ENCODE peak calls at places on chromosomes 6 and 20, in ten cellular contexts. W is pancreas, F is nephron progenitor cell, V is progenitor cell of endocrine pancreas, M is prostate gland, Q is GM12865, J is MM.1S, T is ascending aorta, P is LNCaP clone FGC, K is cardiac muscle cell. C is an unnamed sample.
A peak's percentile ranks its signal among the peaks of the same experiment; 100 is the strongest.

GRCh38 chr6:31585531-31585930 is 546 bp upstream of the LST1 start:
- DNase-seq in W (no peak), F (no peak), V (no peak), M (no peak), Q (peak; percentile 83), J (peak; percentile 48), T (no peak), P (no peak), K (no peak), C (no peak)

GRCh38 chr6:156774872-156775405 is 2.2 kb upstream of the ARID1B start:
- DNase-seq in W (no peak), F (no peak), V (no peak), M (peak; percentile 15), Q (no peak), J (no peak), T (no peak), P (no peak), K (no peak), C (no peak)

GRCh38 chr20:51356871-51357270 is 185.6 kb downstream of the NFATC2 start:
- DNase-seq in W (no peak), F (no peak), V (no peak), M (no peak), Q (no peak), J (no peak), T (no peak), P (no peak), K (no peak), C (no peak)

GRCh38 chr6:166621114-166621540 is 5.9 kb downstream of the RPS6KA2 start:
- DNase-seq in W (no peak), F (no peak), V (no peak), M (no peak), Q (no peak), J (no peak), T (no peak), P (no peak), K (no peak), C (no peak)

GRCh38 chr6:41171908-41172307 is 9.0 kb upstream of the TREM2 start:
- DNase-seq in W (no peak), F (no peak), V (no peak), M (no peak), Q (no peak), J (no peak), T (no peak), P (no peak), K (no peak), C (no peak)

GRCh38 chr6:21359926-21360325 is 233.6 kb upstream of the SOX4 start:
- DNase-seq in W (no peak), F (no peak), V (no peak), M (no peak), Q (no peak), J (no peak), T (no peak), P (no peak), K (no peak), C (no peak)

GRCh38 chr20:32820698-32821378 is 1.1 kb downstream of the MAPRE1 start:
- DNase-seq in W (no peak), F (no peak), V (no peak), M (no peak), Q (peak; percentile 15), J (no peak), T (no peak), P (no peak), K (no peak), C (no peak)

GRCh38 chr6:108477034-108477433 is 83.7 kb upstream of the FOXO3 start:
- DNase-seq in W (no peak), F (no peak), V (no peak), M (no peak), Q (no peak), J (no peak), T (no peak), P (no peak), K (no peak), C (no peak)

GRCh38 chr6:41781302-41781711 is 725 bp downstream of the PRICKLE4 start:
- DNase-seq in W (no peak), F (no peak), V (no peak), M (no peak), Q (no peak), J (no peak), T (no peak), P (peak; percentile 44), K (peak; percentile 12), C (no peak)

GRCh38 chr6:150293423-150294280 is 75.2 kb upstream of the IYD start:
- DNase-seq in W (no peak), F (no peak), V (no peak), M (no peak), Q (no peak), J (no peak), T (no peak), P (no peak), K (peak; percentile 52), C (no peak)

DNA sequence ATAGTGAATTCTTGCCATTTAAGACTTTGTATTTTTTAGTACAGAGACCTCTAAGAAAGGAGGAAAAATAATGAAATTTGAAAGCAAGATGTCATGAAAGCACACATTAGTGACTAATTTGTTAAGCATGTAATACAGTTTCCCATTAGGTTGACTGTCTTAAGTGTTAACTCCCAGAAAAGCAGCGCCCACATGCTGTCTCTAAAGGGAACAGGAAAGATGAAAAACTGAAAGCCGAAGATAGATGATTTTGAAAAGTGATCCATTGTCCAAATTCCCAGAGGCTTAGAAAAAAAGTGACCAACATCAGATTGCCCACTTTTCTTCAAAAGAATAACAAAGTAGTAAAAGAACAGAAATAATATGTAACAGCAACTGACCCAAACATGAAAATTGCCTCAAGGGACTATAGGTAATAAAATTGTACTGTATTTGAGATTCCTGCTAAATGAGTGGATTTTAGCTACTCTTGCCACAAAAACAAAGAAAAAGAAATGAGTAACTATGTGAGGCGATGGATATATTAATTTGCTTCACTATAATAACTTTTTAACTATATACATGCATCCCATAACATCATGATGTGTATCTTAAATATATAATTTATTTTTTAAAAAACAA is 83.2 kb upstream of the OGFRL1 start:
- DNase-seq in W (no peak), F (no peak), V (no peak), M (no peak), Q (no peak), J (no peak), T (no peak), P (no peak), K (peak; percentile 43), C (no peak)
- TF ChIP-seq CTCF in W (no peak), F (no peak), V (no peak), M (no peak), Q (no peak), J (no peak), T (no peak), P (no peak), K (no peak), C (no peak)

GRCh38 chr6:47478233-47479155 is 905 bp downstream of the CD2AP start:
- DNase-seq in W (no peak), F (no peak), V (no peak), M (peak; percentile 19), Q (peak; percentile 25), J (peak; percentile 36), T (peak; percentile 63), P (peak; percentile 43), K (peak; percentile 35), C (peak; percentile 49)

GRCh38 chr6:47476794-47477496 is 644 bp upstream of the CD2AP start:
- DNase-seq in W (no peak), F (no peak), V (no peak), M (no peak), Q (no peak), J (no peak), T (no peak), P (no peak), K (no peak), C (no peak)

GRCh38 chr6:47479874-47480273 is 2.3 kb downstream of the CD2AP start:
- DNase-seq in W (no peak), F (no peak), V (no peak), M (no peak), Q (no peak), J (no peak), T (no peak), P (no peak), K (no peak), C (no peak)

GRCh38 chr6:47479156-47479541 is 1.6 kb downstream of the CD2AP start:
- DNase-seq in W (no peak), F (no peak), V (no peak), M (no peak), Q (no peak), J (no peak), T (no peak), P (no peak), K (peak; percentile 21), C (no peak)

DNA sequence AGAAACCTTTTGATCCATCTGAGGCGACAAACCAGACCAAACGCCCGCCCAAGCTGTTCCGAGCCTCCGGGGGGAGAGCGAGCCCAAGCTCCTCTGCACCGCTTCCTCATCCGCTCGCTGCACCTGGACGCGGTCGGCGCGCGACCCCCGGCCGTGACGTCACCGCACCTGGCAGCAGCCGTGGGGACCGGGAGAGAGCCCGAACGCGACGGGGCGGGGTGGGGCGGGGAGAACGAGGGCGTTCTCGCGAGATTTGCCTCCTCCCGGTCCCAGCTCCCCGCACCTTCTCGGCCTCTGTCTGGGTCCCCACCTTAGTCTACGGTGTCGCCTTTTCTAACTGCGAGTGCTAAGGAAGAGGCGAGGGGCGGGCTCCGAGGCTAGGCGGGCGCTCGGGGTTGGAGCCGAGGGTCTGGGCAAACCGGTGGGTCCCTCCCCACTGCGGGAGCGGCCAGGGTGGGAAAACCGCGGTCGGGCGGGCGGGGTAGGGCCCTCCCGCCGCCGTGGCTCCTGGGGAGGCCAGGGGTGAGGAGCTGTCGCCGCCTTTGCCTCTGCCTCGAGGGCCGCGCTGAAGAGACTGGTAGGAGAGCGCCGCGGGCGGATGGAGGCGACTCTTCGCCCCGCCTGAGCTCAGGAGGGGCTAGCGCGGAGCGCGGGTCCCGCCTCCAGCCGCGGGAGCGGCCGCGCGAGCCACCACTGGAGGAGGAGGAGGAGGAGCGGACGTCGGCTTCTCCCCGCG is at the start of gene CD2AP:
- DNase-seq in W (peak; percentile 89), F (peak; percentile 88), V (peak; percentile 97), M (peak; percentile 89), Q (peak; percentile 96), J (peak; percentile 90), T (peak; percentile 89), P (peak; percentile 51), K (peak; percentile 83), C (peak; percentile 89)
- TF ChIP-seq CTCF in W (no peak), F (no peak), V (peak; percentile 19), M (peak; percentile 12), Q (peak; percentile 9), J (no peak), T (no peak), P (peak; percentile 27), K (no peak), C (no peak)

DNA sequence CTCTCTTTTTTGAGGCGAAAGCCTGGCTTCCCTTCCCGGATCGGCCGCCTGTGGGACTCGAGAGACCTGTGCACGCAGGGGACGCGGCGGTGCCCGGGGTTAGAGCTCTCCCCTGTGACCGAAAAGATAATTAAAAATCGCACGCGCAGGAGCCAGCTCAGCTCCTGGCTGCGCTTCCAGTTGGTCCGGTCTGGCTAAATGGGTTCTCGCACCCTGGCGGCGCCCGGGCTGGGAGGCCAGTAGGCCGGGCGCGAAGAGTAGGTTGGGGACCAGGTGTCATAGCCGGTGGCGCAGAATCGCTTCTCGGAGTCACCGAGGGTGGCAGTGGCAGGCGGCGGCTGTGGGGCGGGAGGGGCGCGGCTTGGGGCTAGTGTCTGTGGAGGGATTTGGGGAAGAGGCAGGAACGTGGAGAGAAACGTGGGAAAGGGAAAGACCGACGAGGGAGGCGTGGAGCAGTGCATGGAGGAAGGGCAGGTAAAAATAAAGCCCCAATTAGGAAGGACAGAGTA is 41.9 kb upstream of the SUPT3H start:
- DNase-seq in W (peak; percentile 58), F (peak; percentile 63), V (peak; percentile 37), M (peak; percentile 76), Q (peak; percentile 45), J (peak; percentile 90), T (peak; percentile 71), P (peak; percentile 70), K (peak; percentile 72), C (peak; percentile 70)
- TF ChIP-seq CTCF in W (no peak), F (no peak), V (peak; percentile 46), M (peak; percentile 68), Q (no peak), J (peak; percentile 50), T (no peak), P (peak; percentile 73), K (peak; percentile 35), C (no peak)

GRCh38 chr20:10094566-10095173 is 59.9 kb downstream of the ANKEF1 start:
- DNase-seq in W (no peak), F (no peak), V (no peak), M (no peak), Q (no peak), J (no peak), T (no peak), P (no peak), K (no peak), C (no peak)
- TF ChIP-seq CTCF in W (no peak), F (no peak), V (no peak), M (no peak), Q (no peak), J (no peak), T (no peak), P (peak; percentile 35), K (peak; percentile 43), C (no peak)